ENCODE peak calls at places on chromosomes 13 and 19, in seven cellular contexts. Q, X, I, F, W, O and A are unnamed samples.
A peak's percentile ranks its signal among the peaks of the same experiment; 100 is the strongest.

GRCh38 chr13:97267418-97268059 is 45.4 kb downstream of the MBNL2 start:
- DNase-seq in Q (peak; percentile 57), X (no peak), I (no peak), F (no peak), W (peak; percentile 85), O (no peak), A (no peak)

GRCh38 chr13:25630327-25630726 is 258.6 kb downstream of the ATP8A2 start:
- DNase-seq in Q (no peak), X (no peak), I (no peak), F (no peak), W (no peak), O (no peak), A (no peak)

GRCh38 chr13:99968521-99969367 is 2.8 kb downstream of the ZIC5 start:
- DNase-seq in Q (no peak), X (no peak), I (peak; percentile 47), F (peak; percentile 67), W (peak; percentile 68), O (no peak), A (no peak)

GRCh38 chr19:45162464-45163143 is 1.8 kb upstream of the NKPD1 start:
- DNase-seq in Q (no peak), X (no peak), I (no peak), F (no peak), W (no peak), O (no peak), A (no peak)

GRCh38 chr13:97544041-97544765 is 110.2 kb downstream of the RAP2A start:
- DNase-seq in Q (no peak), X (no peak), I (no peak), F (no peak), W (no peak), O (no peak), A (no peak)

GRCh38 chr19:31331536-31331935 is 17.7 kb downstream of the TSHZ3 start:
- DNase-seq in Q (no peak), X (no peak), I (peak; percentile 64), F (no peak), W (no peak), O (no peak), A (no peak)

GRCh38 chr19:44722131-44723121 is 23.5 kb downstream of the CEACAM16 start:
- DNase-seq in Q (no peak), X (no peak), I (no peak), F (no peak), W (no peak), O (no peak), A (no peak)

GRCh38 chr13:21735621-21736401 is 64.9 kb downstream of the FGF9 start:
- DNase-seq in Q (no peak), X (no peak), I (no peak), F (no peak), W (peak; percentile 12), O (no peak), A (no peak)

GRCh38 chr19:42850981-42851717 is 28.4 kb downstream of the PSG1 start:
- DNase-seq in Q (no peak), X (no peak), I (peak; percentile 79), F (no peak), W (no peak), O (no peak), A (no peak)

DNA sequence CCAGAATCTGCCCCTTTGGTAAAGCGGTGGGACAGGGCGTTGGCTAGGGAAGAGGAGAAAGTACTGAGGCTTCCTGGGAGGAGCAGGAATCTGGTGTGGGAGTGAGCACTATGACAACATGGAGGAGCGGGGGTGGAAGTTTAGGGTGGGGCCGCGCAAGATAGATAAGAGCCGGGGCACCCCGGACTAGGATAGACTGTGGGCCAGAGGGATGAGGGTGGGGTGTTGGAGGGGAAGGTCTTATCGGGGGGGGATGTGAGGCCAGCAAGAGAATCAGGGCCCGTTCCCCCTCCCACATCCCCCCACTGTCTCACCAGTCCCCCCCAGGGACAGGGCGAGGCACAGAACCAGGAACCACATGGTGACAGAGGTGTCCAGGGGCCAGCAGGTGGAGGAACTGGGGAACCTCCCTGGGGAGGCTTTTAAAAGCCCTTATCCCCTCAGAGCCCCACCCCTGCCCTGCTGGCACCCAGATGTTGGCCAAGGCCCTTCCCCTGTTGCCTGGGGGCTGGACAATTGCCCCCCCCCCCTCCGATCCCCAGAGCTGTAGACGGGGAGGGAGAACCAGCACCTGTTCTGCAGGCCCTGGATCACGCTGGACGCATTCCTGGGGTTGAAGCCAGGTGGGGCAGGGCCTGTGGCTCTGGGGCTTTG is at the start of gene KLK1:
- DNase-seq in Q (no peak), X (peak; percentile 87), I (no peak), F (no peak), W (no peak), O (no peak), A (no peak)
- TF ChIP-seq POLR2AphosphoS5 in Q (no peak), X (no peak), I (no peak), F (no peak), W (no peak), O (no peak), A (no peak)

GRCh38 chr13:109191422-109191821 is 562.0 kb downstream of the MYO16 start:
- DNase-seq in Q (no peak), X (no peak), I (no peak), F (no peak), W (no peak), O (no peak), A (no peak)
- TF ChIP-seq POLR2AphosphoS5 in Q (no peak), X (no peak), I (no peak), F (no peak), W (no peak), O (no peak), A (no peak)

GRCh38 chr19:36008336-36008978 is at the start of gene SYNE4:
- DNase-seq in Q (peak; percentile 81), X (no peak), I (peak; percentile 72), F (no peak), W (peak; percentile 93), O (no peak), A (no peak)
- TF ChIP-seq POLR2AphosphoS5 in Q (peak; percentile 28), X (no peak), I (no peak), F (no peak), W (peak; percentile 78), O (no peak), A (no peak)

GRCh38 chr19:12727745-12728433 is 4.2 kb upstream of the TNPO2 start:
- DNase-seq in Q (no peak), X (no peak), I (no peak), F (no peak), W (no peak), O (no peak), A (no peak)
- TF ChIP-seq POLR2AphosphoS5 in Q (no peak), X (no peak), I (no peak), F (no peak), W (no peak), O (no peak), A (no peak)

GRCh38 chr13:110376120-110376519 is 69.0 kb downstream of the COL4A2 start:
- DNase-seq in Q (no peak), X (no peak), I (no peak), F (peak; percentile 36), W (no peak), O (no peak), A (no peak)
- TF ChIP-seq POLR2AphosphoS5 in Q (no peak), X (no peak), I (peak; percentile 67), F (no peak), W (no peak), O (no peak), A (no peak)

GRCh38 chr19:38666662-38667448 is 19.4 kb downstream of the ACTN4 start:
- DNase-seq in Q (no peak), X (no peak), I (no peak), F (no peak), W (no peak), O (no peak), A (no peak)

GRCh38 chr19:38665219-38665931 is 17.9 kb downstream of the ACTN4 start:
- DNase-seq in Q (no peak), X (no peak), I (no peak), F (no peak), W (no peak), O (no peak), A (no peak)

GRCh38 chr19:38669532-38669931 is 22.1 kb downstream of the ACTN4 start:
- DNase-seq in Q (no peak), X (no peak), I (no peak), F (no peak), W (no peak), O (no peak), A (no peak)

GRCh38 chr19:38665950-38666661 is 18.7 kb downstream of the ACTN4 start:
- DNase-seq in Q (peak; percentile 79), X (no peak), I (peak; percentile 77), F (no peak), W (peak; percentile 98), O (no peak), A (no peak)

DNA sequence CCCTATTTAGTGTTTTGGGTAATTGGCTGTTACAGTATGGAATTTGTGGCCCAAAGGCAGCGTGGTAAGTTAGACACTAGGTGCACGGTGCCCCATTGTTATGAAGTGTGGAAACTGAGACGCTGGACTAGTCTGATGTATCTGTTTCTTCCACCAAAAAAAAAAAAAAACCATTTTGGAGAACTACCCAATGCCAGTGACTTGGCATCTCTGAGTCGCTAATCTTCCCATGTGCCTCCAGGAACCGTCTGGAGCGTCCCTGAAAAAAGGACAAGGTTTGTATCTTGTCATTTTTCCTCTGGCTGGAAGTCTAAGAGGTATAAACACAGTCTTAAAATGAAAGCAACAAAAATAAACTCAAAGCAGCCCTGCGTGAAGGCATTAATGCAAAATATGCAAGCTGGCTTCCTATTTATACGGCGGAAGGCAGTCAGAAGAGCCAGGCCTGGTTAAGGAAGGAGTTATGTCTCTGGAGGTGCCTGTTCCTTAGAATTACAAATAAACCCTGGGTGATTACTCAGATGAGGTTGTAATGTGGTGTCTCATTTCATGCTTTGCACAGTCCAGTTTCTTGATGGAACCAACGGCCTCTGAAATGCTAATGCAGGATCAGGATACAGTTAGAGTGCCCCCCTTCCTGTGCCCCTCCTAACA is 20.2 kb downstream of the ACTN4 start:
- DNase-seq in Q (no peak), X (no peak), I (no peak), F (no peak), W (no peak), O (no peak), A (no peak)
- TF ChIP-seq POLR2AphosphoS5 in Q (no peak), X (no peak), I (no peak), F (no peak), W (no peak), O (no peak), A (no peak)

GRCh38 chr19:19405919-19406877 is 723 bp downstream of the GATAD2A start:
- DNase-seq in Q (peak; percentile 78), X (peak; percentile 54), I (peak; percentile 75), F (peak; percentile 80), W (peak; percentile 83), O (no peak), A (no peak)
- TF ChIP-seq POLR2AphosphoS5 in Q (no peak), X (peak; percentile 6), I (no peak), F (no peak), W (no peak), O (no peak), A (no peak)

DNA sequence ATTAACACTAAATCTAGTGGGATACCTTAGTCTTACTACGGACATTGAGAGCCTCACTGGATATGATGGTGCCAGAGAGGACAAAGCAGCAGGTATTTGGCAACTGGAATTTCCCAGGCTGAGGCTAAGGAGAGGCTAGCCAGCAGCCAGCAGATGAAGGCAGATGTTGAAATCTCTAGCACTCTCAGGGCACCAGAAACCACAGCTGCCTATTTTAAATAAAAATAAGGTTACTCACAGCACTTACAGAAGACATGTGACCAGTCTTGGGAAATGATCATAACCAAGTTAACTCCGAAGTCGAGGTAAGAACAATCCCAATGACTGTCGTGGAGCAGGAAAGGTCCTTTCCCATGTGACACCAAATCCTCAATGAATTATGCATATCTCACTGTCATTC is 1726.0 kb downstream of the EFNB2 start:
- DNase-seq in Q (no peak), X (no peak), I (no peak), F (no peak), W (no peak), O (no peak), A (no peak)
- TF ChIP-seq POLR2AphosphoS5 in Q (no peak), X (no peak), I (no peak), F (no peak), W (no peak), O (no peak), A (no peak)